ENCODE peak calls at places on chromosomes 7 and 10, in nine cellular contexts. X is adrenal gland, N is progenitor cell of endocrine pancreas, H is astrocyte of the spinal cord, P is fibroblast of lung, W is MM.1S, E is HFF-Myc, B is body of pancreas, V is PC-3. T is an unnamed sample.

GRCh38 chr10:116742367-116743265 is at the start of gene HSPA12A:
- DNase-seq in X (peak; percentile 86), N (peak; percentile 69), H (peak; percentile 69), P (peak; percentile 89), W (peak; percentile 79), E (peak; percentile 39), B (peak; percentile 81), V (peak; percentile 73), T (peak; percentile 73)

GRCh38 chr7:45084336-45084735 is 4.4 kb downstream of the NACAD start:
- DNase-seq in X (no peak), N (no peak), H (no peak), P (no peak), W (no peak), E (no peak), B (no peak), V (no peak), T (no peak)

GRCh38 chr10:102235598-102235920 is 5.8 kb downstream of the PITX3 start:
- DNase-seq in X (no peak), N (no peak), H (no peak), P (peak; percentile 34), W (no peak), E (no peak), B (no peak), V (peak; percentile 69), T (no peak)

GRCh38 chr7:134701272-134701671 is 54.6 kb downstream of the BPGM start:
- DNase-seq in X (no peak), N (no peak), H (no peak), P (no peak), W (peak; percentile 27), E (no peak), B (no peak), V (peak; percentile 62), T (peak; percentile 29)

GRCh38 chr7:52639981-52640380 is 395.5 kb upstream of the POM121L12 start:
- DNase-seq in X (no peak), N (no peak), H (peak; percentile 93), P (peak; percentile 93), W (no peak), E (no peak), B (no peak), V (peak; percentile 19), T (no peak)

GRCh38 chr7:142717453-142717852 is 31.8 kb upstream of the PRSS1 start:
- DNase-seq in X (no peak), N (no peak), H (no peak), P (no peak), W (no peak), E (no peak), B (no peak), V (no peak), T (no peak)

GRCh38 chr10:19874791-19875190 is 58.6 kb downstream of the PLXDC2 start:
- DNase-seq in X (no peak), N (no peak), H (no peak), P (peak; percentile 45), W (no peak), E (no peak), B (no peak), V (no peak), T (no peak)

GRCh38 chr7:153954477-153954876 is 97.7 kb upstream of the DPP6 start:
- DNase-seq in X (no peak), N (no peak), H (no peak), P (no peak), W (no peak), E (no peak), B (no peak), V (no peak), T (no peak)

DNA sequence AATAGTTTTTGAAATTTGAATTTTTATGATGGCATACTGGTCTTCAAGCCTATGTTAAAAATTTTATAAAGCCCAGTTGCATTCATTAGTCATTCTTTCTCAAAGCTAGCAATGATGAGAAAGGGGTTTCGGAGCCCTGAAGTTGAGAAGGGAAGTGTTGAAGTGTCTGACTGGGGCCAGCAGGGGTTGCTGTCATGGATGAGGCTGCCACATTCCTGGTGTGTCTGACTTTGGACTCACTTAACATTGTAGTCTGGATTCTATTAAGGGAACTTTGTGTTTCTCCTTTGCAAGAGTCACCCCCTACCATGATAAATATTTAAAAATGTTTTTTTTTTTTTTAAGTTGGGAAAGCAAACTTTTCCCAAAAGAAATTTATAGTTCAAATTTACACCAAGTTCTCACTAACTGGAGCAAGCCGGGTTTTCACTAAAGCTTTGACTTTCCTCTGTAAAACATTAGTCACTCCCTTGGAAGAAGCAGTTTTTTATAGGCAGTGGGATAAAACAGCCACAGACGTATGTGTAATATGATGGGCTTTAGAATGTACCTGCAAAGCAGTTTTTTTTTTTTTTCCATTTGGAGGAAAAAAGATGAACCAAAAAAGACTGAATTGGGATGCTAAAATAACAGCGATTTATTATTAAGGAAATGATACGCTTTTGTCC is 243.6 kb downstream of the TWIST1 start:
- DNase-seq in X (no peak), N (no peak), H (peak; percentile 49), P (peak; percentile 26), W (no peak), E (no peak), B (no peak), V (peak; percentile 39), T (no peak)
- TF ChIP-seq CTCF in X (no peak), N (peak; percentile 51), H (peak; percentile 60), P (peak; percentile 44), W (no peak), E (peak; percentile 69), B (no peak), V (peak; percentile 64), T (peak; percentile 25)

DNA sequence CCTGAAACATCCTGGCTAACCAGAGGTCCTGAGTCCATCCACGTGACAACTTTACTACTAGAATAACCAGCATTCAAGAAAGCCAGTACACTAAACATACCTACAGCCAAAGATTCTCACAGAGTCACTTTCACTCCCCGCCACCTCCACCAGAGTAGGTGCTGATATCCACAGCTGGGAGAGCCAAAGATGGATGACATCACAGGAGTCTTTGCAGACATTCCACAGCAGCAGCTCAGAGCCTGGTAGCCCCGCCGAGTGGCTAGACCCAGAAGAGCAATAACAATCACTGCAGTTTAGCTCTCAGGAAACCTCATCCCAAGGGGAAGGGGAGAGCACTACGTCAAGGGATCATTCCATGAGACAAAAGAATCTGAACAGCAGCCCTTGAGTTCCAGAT is 13.5 kb upstream of the ADAM22 start:
- DNase-seq in X (no peak), N (no peak), H (peak; percentile 19), P (no peak), W (no peak), E (no peak), B (no peak), V (no peak), T (no peak)
- TF ChIP-seq CTCF in X (no peak), N (no peak), H (no peak), P (no peak), W (no peak), E (no peak), B (no peak), V (no peak), T (no peak)

GRCh38 chr7:22663319-22663718 is 63.7 kb upstream of the IL6 start:
- DNase-seq in X (no peak), N (no peak), H (peak; percentile 75), P (peak; percentile 73), W (no peak), E (no peak), B (no peak), V (peak; percentile 10), T (no peak)
- TF ChIP-seq CTCF in X (no peak), N (no peak), H (no peak), P (no peak), W (no peak), E (no peak), B (no peak), V (no peak), T (no peak)

GRCh38 chr10:94230134-94230785 is 132.5 kb downstream of the NOC3L start:
- DNase-seq in X (no peak), N (no peak), H (no peak), P (no peak), W (no peak), E (no peak), B (no peak), V (no peak), T (no peak)

GRCh38 chr10:94224656-94225055 is 138.1 kb downstream of the NOC3L start:
- DNase-seq in X (no peak), N (no peak), H (peak; percentile 58), P (peak; percentile 75), W (no peak), E (no peak), B (no peak), V (peak; percentile 70), T (no peak)

GRCh38 chr10:94223702-94224370 is 138.9 kb downstream of the NOC3L start:
- DNase-seq in X (no peak), N (no peak), H (no peak), P (no peak), W (no peak), E (no peak), B (no peak), V (no peak), T (no peak)

GRCh38 chr10:94220717-94221116 is 142.0 kb downstream of the NOC3L start:
- DNase-seq in X (no peak), N (no peak), H (no peak), P (no peak), W (no peak), E (no peak), B (no peak), V (no peak), T (no peak)

GRCh38 chr10:94225589-94225988 is 137.2 kb downstream of the NOC3L start:
- DNase-seq in X (no peak), N (no peak), H (no peak), P (no peak), W (no peak), E (no peak), B (no peak), V (peak; percentile 3), T (no peak)
- TF ChIP-seq CTCF in X (peak; percentile 32), N (no peak), H (no peak), P (peak; percentile 34), W (no peak), E (peak; percentile 20), B (no peak), V (peak; percentile 43), T (no peak)

GRCh38 chr10:59905066-59905734 is 1.2 kb downstream of the CCDC6 start:
- DNase-seq in X (peak; percentile 46), N (peak; percentile 26), H (no peak), P (peak; percentile 32), W (no peak), E (no peak), B (peak; percentile 59), V (peak; percentile 42), T (peak; percentile 37)
- TF ChIP-seq CTCF in X (no peak), N (no peak), H (no peak), P (no peak), W (no peak), E (no peak), B (no peak), V (peak; percentile 8), T (no peak)

GRCh38 chr10:99620713-99621453 is 644 bp upstream of the SLC25A28 start:
- DNase-seq in X (peak; percentile 95), N (peak; percentile 86), H (peak; percentile 97), P (peak; percentile 93), W (peak; percentile 74), E (peak; percentile 81), B (peak; percentile 90), V (peak; percentile 85), T (peak; percentile 86)
- TF ChIP-seq CTCF in X (no peak), N (no peak), H (no peak), P (no peak), W (no peak), E (no peak), B (no peak), V (no peak), T (no peak)